ENCODE peak calls at places on chromosome 12, in eight cellular contexts. One of them, this sample, is unnamed.

GRCh38 chr12:111664961-111665865 is 20.5 kb downstream of the BRAP start:
- DNase-seq in HCT116: no peak
- DNase-seq in HepG2: no peak
- DNase-seq in mammary epithelial cell: no peak
- DNase-seq in MM.1S: no peak
- DNase-seq in fibroblast of lung: no peak
- DNase-seq in endothelial cell of umbilical vein: no peak
- DNase-seq in PC-9: no peak
- DNase-seq in this sample: no peak

GRCh38 chr12:2654311-2654710 is 140.5 kb upstream of the FKBP4 start:
- DNase-seq in fibroblast of lung: no peak
- DNase-seq in endothelial cell of umbilical vein: no peak
- DNase-seq in HepG2: no peak
- DNase-seq in HCT116: no peak
- DNase-seq in mammary epithelial cell: no peak
- DNase-seq in MM.1S: no peak
- DNase-seq in PC-9: no peak
- DNase-seq in this sample: no peak

GRCh38 chr12:58346032-58346632 is 404.8 kb downstream of the ATP23 start:
- DNase-seq in MM.1S: peak; percentile 49
- DNase-seq in HCT116: peak; percentile 12
- DNase-seq in PC-9: no peak
- DNase-seq in fibroblast of lung: peak; percentile 76
- DNase-seq in mammary epithelial cell: peak; percentile 26
- DNase-seq in HepG2: peak; percentile 4
- DNase-seq in endothelial cell of umbilical vein: peak; percentile 58
- DNase-seq in this sample: no peak

GRCh38 chr12:24960222-24960855 is 11.4 kb upstream of the BCAT1 start:
- DNase-seq in PC-9: peak; percentile 29
- DNase-seq in mammary epithelial cell: peak; percentile 52
- DNase-seq in endothelial cell of umbilical vein: peak; percentile 66
- DNase-seq in HCT116: peak; percentile 36
- DNase-seq in fibroblast of lung: peak; percentile 68
- DNase-seq in HepG2: peak; percentile 36
- DNase-seq in MM.1S: peak; percentile 40
- DNase-seq in this sample: peak; percentile 64

GRCh38 chr12:1281683-1282366 is 290.8 kb downstream of the ERC1 start:
- DNase-seq in PC-9: no peak
- DNase-seq in MM.1S: no peak
- DNase-seq in mammary epithelial cell: no peak
- DNase-seq in HepG2: no peak
- DNase-seq in fibroblast of lung: peak; percentile 85
- DNase-seq in endothelial cell of umbilical vein: no peak
- DNase-seq in HCT116: no peak
- DNase-seq in this sample: no peak

GRCh38 chr12:69657376-69658137 is 41.5 kb downstream of the BEST3 start:
- DNase-seq in HCT116: no peak
- DNase-seq in HepG2: peak; percentile 49
- DNase-seq in fibroblast of lung: peak; percentile 75
- DNase-seq in endothelial cell of umbilical vein: no peak
- DNase-seq in MM.1S: no peak
- DNase-seq in mammary epithelial cell: no peak
- DNase-seq in PC-9: no peak
- DNase-seq in this sample: no peak

GRCh38 chr12:64670856-64671639 is 60.8 kb downstream of the RASSF3 start:
- DNase-seq in HCT116: peak; percentile 59
- DNase-seq in endothelial cell of umbilical vein: peak; percentile 59
- DNase-seq in mammary epithelial cell: peak; percentile 78
- DNase-seq in MM.1S: no peak
- DNase-seq in fibroblast of lung: peak; percentile 61
- DNase-seq in PC-9: peak; percentile 34
- DNase-seq in HepG2: no peak
- DNase-seq in this sample: no peak

GRCh38 chr12:50764861-50765324 is 992 bp downstream of the ATF1 start:
- DNase-seq in mammary epithelial cell: peak; percentile 57
- DNase-seq in PC-9: no peak
- DNase-seq in endothelial cell of umbilical vein: peak; percentile 51
- DNase-seq in fibroblast of lung: peak; percentile 58
- DNase-seq in HepG2: peak; percentile 89
- DNase-seq in HCT116: no peak
- DNase-seq in MM.1S: peak; percentile 51
- DNase-seq in this sample: peak; percentile 74

GRCh38 chr12:12562016-12562483 is 613 bp downstream of the DUSP16 start:
- DNase-seq in PC-9: no peak
- DNase-seq in mammary epithelial cell: no peak
- DNase-seq in MM.1S: peak; percentile 30
- DNase-seq in HepG2: no peak
- DNase-seq in HCT116: no peak
- DNase-seq in endothelial cell of umbilical vein: peak; percentile 29
- DNase-seq in fibroblast of lung: peak; percentile 37
- DNase-seq in this sample: peak; percentile 24

GRCh38 chr12:15130521-15130920 is 90.7 kb downstream of the RERG start:
- DNase-seq in PC-9: no peak
- DNase-seq in fibroblast of lung: peak; percentile 37
- DNase-seq in HCT116: no peak
- DNase-seq in HepG2: no peak
- DNase-seq in MM.1S: no peak
- DNase-seq in mammary epithelial cell: no peak
- DNase-seq in endothelial cell of umbilical vein: no peak
- DNase-seq in this sample: no peak

GRCh38 chr12:91074851-91075250 is 17.0 kb upstream of the KERA start:
- DNase-seq in HCT116: no peak
- DNase-seq in mammary epithelial cell: no peak
- DNase-seq in fibroblast of lung: no peak
- DNase-seq in HepG2: no peak
- DNase-seq in PC-9: no peak
- DNase-seq in endothelial cell of umbilical vein: no peak
- DNase-seq in MM.1S: no peak
- DNase-seq in this sample: no peak

GRCh38 chr12:11545438-11546330 is 103.8 kb upstream of the ETV6 start:
- DNase-seq in HCT116: no peak
- DNase-seq in PC-9: no peak
- DNase-seq in fibroblast of lung: no peak
- DNase-seq in MM.1S: peak; percentile 89
- DNase-seq in mammary epithelial cell: no peak
- DNase-seq in endothelial cell of umbilical vein: peak; percentile 66
- DNase-seq in HepG2: no peak
- DNase-seq in this sample: peak; percentile 87

GRCh38 chr12:11978985-11979384 is 91.8 kb upstream of the BCL2L14 start:
- DNase-seq in endothelial cell of umbilical vein: no peak
- DNase-seq in mammary epithelial cell: peak; percentile 81
- DNase-seq in fibroblast of lung: no peak
- DNase-seq in PC-9: no peak
- DNase-seq in HepG2: no peak
- DNase-seq in MM.1S: no peak
- DNase-seq in HCT116: no peak
- DNase-seq in this sample: no peak

GRCh38 chr12:99110212-99110611 is 465.1 kb downstream of the APAF1 start:
- DNase-seq in HepG2: no peak
- DNase-seq in mammary epithelial cell: no peak
- DNase-seq in fibroblast of lung: no peak
- DNase-seq in endothelial cell of umbilical vein: no peak
- DNase-seq in HCT116: no peak
- DNase-seq in PC-9: no peak
- DNase-seq in MM.1S: no peak
- DNase-seq in this sample: no peak

GRCh38 chr12:6430124-6430989 is 14.4 kb upstream of the CD27 start:
- DNase-seq in endothelial cell of umbilical vein: peak; percentile 97
- DNase-seq in HepG2: peak; percentile 72
- DNase-seq in HCT116: peak; percentile 76
- DNase-seq in PC-9: peak; percentile 97
- DNase-seq in fibroblast of lung: peak; percentile 99
- DNase-seq in mammary epithelial cell: peak; percentile 90
- DNase-seq in MM.1S: no peak
- DNase-seq in this sample: no peak

GRCh38 chr12:8675471-8676083 is 13.0 kb upstream of the MFAP5 start:
- DNase-seq in PC-9: no peak
- DNase-seq in endothelial cell of umbilical vein: peak; percentile 51
- DNase-seq in HepG2: no peak
- DNase-seq in fibroblast of lung: no peak
- DNase-seq in mammary epithelial cell: no peak
- DNase-seq in MM.1S: no peak
- DNase-seq in HCT116: no peak
- DNase-seq in this sample: no peak

GRCh38 chr12:1809606-1810140 is 10.7 kb upstream of the LRTM2 start:
- DNase-seq in HCT116: no peak
- DNase-seq in HepG2: no peak
- DNase-seq in mammary epithelial cell: no peak
- DNase-seq in MM.1S: no peak
- DNase-seq in PC-9: no peak
- DNase-seq in endothelial cell of umbilical vein: no peak
- DNase-seq in fibroblast of lung: no peak
- DNase-seq in this sample: no peak

GRCh38 chr12:26374934-26375333 is 179.6 kb downstream of the SSPN start:
- DNase-seq in MM.1S: no peak
- DNase-seq in endothelial cell of umbilical vein: no peak
- DNase-seq in HepG2: no peak
- DNase-seq in PC-9: no peak
- DNase-seq in mammary epithelial cell: peak; percentile 10
- DNase-seq in fibroblast of lung: peak; percentile 40
- DNase-seq in HCT116: no peak
- DNase-seq in this sample: no peak

GRCh38 chr12:130576286-130576933 is 139.7 kb downstream of the RIMBP2 start:
- DNase-seq in fibroblast of lung: no peak
- DNase-seq in mammary epithelial cell: no peak
- DNase-seq in endothelial cell of umbilical vein: no peak
- DNase-seq in PC-9: no peak
- DNase-seq in MM.1S: no peak
- DNase-seq in HepG2: no peak
- DNase-seq in HCT116: no peak
- DNase-seq in this sample: no peak

GRCh38 chr12:89825591-89826449 is 117.2 kb upstream of the ATP2B1 start:
- DNase-seq in endothelial cell of umbilical vein: peak; percentile 69
- DNase-seq in PC-9: no peak
- DNase-seq in HepG2: no peak
- DNase-seq in mammary epithelial cell: no peak
- DNase-seq in MM.1S: no peak
- DNase-seq in fibroblast of lung: peak; percentile 8
- DNase-seq in HCT116: peak; percentile 28
- DNase-seq in this sample: no peak

GRCh38 chr12:24901975-24902461 is 46.9 kb downstream of the BCAT1 start:
- DNase-seq in HepG2: no peak
- DNase-seq in endothelial cell of umbilical vein: peak; percentile 81
- DNase-seq in MM.1S: no peak
- DNase-seq in fibroblast of lung: no peak
- DNase-seq in HCT116: no peak
- DNase-seq in PC-9: no peak
- DNase-seq in mammary epithelial cell: peak; percentile 14
- DNase-seq in this sample: peak; percentile 33

GRCh38 chr12:113476093-113476986 is 4.7 kb upstream of the LHX5 start:
- DNase-seq in HepG2: no peak
- DNase-seq in mammary epithelial cell: no peak
- DNase-seq in PC-9: no peak
- DNase-seq in HCT116: no peak
- DNase-seq in MM.1S: no peak
- DNase-seq in endothelial cell of umbilical vein: no peak
- DNase-seq in fibroblast of lung: no peak
- DNase-seq in this sample: no peak

GRCh38 chr12:113478351-113479011 is 6.8 kb upstream of the LHX5 start:
- DNase-seq in mammary epithelial cell: no peak
- DNase-seq in PC-9: no peak
- DNase-seq in fibroblast of lung: no peak
- DNase-seq in MM.1S: no peak
- DNase-seq in HCT116: no peak
- DNase-seq in endothelial cell of umbilical vein: no peak
- DNase-seq in HepG2: no peak
- DNase-seq in this sample: no peak

GRCh38 chr12:113477842-113478215 is 6.2 kb upstream of the LHX5 start:
- DNase-seq in HCT116: no peak
- DNase-seq in MM.1S: no peak
- DNase-seq in fibroblast of lung: no peak
- DNase-seq in mammary epithelial cell: no peak
- DNase-seq in HepG2: no peak
- DNase-seq in endothelial cell of umbilical vein: no peak
- DNase-seq in PC-9: no peak
- DNase-seq in this sample: no peak

GRCh38 chr12:113475451-113476085 is 3.9 kb upstream of the LHX5 start:
- DNase-seq in HCT116: no peak
- DNase-seq in mammary epithelial cell: no peak
- DNase-seq in endothelial cell of umbilical vein: no peak
- DNase-seq in MM.1S: no peak
- DNase-seq in fibroblast of lung: no peak
- DNase-seq in PC-9: no peak
- DNase-seq in HepG2: no peak
- DNase-seq in this sample: no peak

GRCh38 chr12:113477171-113477841 is 5.6 kb upstream of the LHX5 start:
- DNase-seq in MM.1S: no peak
- DNase-seq in endothelial cell of umbilical vein: no peak
- DNase-seq in fibroblast of lung: no peak
- DNase-seq in PC-9: no peak
- DNase-seq in HCT116: no peak
- DNase-seq in mammary epithelial cell: no peak
- DNase-seq in HepG2: no peak
- DNase-seq in this sample: no peak
- TF ChIP-seq EZH2 in MM.1S: no peak
- TF ChIP-seq EZH2 in endothelial cell of umbilical vein: no peak
- TF ChIP-seq EZH2 in fibroblast of lung: no peak
- TF ChIP-seq EZH2 in PC-9: no peak
- TF ChIP-seq EZH2 in HCT116: no peak
- TF ChIP-seq EZH2 in mammary epithelial cell: peak; percentile 66
- TF ChIP-seq EZH2 in HepG2: no peak
- TF ChIP-seq EZH2 in this sample: no peak

DNA sequence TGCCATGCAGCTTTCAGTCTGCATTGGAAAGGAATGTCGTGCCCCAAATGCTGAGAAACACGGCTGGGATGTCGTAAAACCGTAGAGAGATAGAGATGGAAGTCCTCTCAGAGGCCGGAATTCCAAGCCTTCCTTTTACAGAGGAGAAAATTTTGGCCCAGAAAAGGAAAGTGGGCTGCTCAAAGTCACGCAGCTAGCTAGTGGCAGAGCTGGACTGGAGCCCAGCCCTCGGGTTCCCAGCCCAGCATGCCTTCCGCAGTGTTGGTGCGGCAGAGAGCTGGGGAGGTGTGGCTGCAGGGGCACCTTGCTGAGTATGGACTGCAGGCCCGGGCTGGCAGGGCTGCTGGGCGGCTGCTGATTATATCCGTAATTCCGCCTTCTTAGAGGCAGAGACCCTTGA is 50.3 kb downstream of the KCNA1 start:
- DNase-seq in MM.1S: no peak
- DNase-seq in fibroblast of lung: no peak
- DNase-seq in HepG2: no peak
- DNase-seq in PC-9: no peak
- DNase-seq in mammary epithelial cell: no peak
- DNase-seq in HCT116: no peak
- DNase-seq in endothelial cell of umbilical vein: no peak
- DNase-seq in this sample: no peak
- H3K4me2 ChIP-seq in MM.1S: no peak overlapping the region
- H3K4me2 ChIP-seq in fibroblast of lung: no peak overlapping the region
- H3K4me2 ChIP-seq in HepG2: no peak overlapping the region
- H3K4me2 ChIP-seq in PC-9: no peak overlapping the region
- H3K4me2 ChIP-seq in mammary epithelial cell: no peak overlapping the region
- H3K4me2 ChIP-seq in HCT116: no peak overlapping the region
- H3K4me2 ChIP-seq in endothelial cell of umbilical vein: no peak overlapping the region
- H3K4me2 ChIP-seq in this sample: no peak overlapping the region

GRCh38 chr12:68628698-68629097 is 18.0 kb downstream of the RAP1B start:
- DNase-seq in endothelial cell of umbilical vein: no peak
- DNase-seq in fibroblast of lung: no peak
- DNase-seq in MM.1S: no peak
- DNase-seq in HepG2: no peak
- DNase-seq in mammary epithelial cell: no peak
- DNase-seq in PC-9: no peak
- DNase-seq in HCT116: no peak
- DNase-seq in this sample: no peak
- H3K27ac ChIP-seq in endothelial cell of umbilical vein: no peak overlapping the region
- H3K27ac ChIP-seq in fibroblast of lung: no peak overlapping the region
- H3K27ac ChIP-seq in MM.1S: peak overlapping the region; percentile 47
- H3K27ac ChIP-seq in HepG2: no peak overlapping the region
- H3K27ac ChIP-seq in mammary epithelial cell: no peak overlapping the region
- H3K27ac ChIP-seq in PC-9: no peak overlapping the region
- H3K27ac ChIP-seq in HCT116: no peak overlapping the region
- H3K27ac ChIP-seq in this sample: no peak overlapping the region

GRCh38 chr12:107843351-107844311 is 69.1 kb downstream of the ASCL4 start:
- DNase-seq in PC-9: no peak
- DNase-seq in HepG2: no peak
- DNase-seq in HCT116: no peak
- DNase-seq in endothelial cell of umbilical vein: no peak
- DNase-seq in mammary epithelial cell: no peak
- DNase-seq in MM.1S: no peak
- DNase-seq in fibroblast of lung: no peak
- DNase-seq in this sample: no peak
- TF ChIP-seq EZH2 in PC-9: no peak
- TF ChIP-seq EZH2 in HepG2: peak; percentile 46
- TF ChIP-seq EZH2 in HCT116: no peak
- TF ChIP-seq EZH2 in endothelial cell of umbilical vein: peak; percentile 91
- TF ChIP-seq EZH2 in mammary epithelial cell: no peak
- TF ChIP-seq EZH2 in MM.1S: no peak
- TF ChIP-seq EZH2 in fibroblast of lung: peak; percentile 70
- TF ChIP-seq EZH2 in this sample: no peak